ENCODE peak calls at places on chromosomes 12 and 14, in eight cellular contexts. L, S, J, B, N, Y, Q and G are unnamed samples.
A peak's percentile ranks its signal among the peaks of the same experiment; 100 is the strongest.

GRCh38 chr12:43306066-43306465 is 245.9 kb downstream of the ADAMTS20 start:
- DNase-seq in L (no peak), S (no peak), J (peak; percentile 42), B (no peak), N (no peak), Y (no peak), Q (no peak), G (peak; percentile 9)

GRCh38 chr14:39505812-39506211 is 73.6 kb upstream of the FBXO33 start:
- DNase-seq in L (no peak), S (no peak), J (no peak), B (no peak), N (no peak), Y (no peak), Q (no peak), G (no peak)

GRCh38 chr14:103133213-103134140 is 10.2 kb downstream of the TNFAIP2 start:
- DNase-seq in L (no peak), S (no peak), J (no peak), B (no peak), N (no peak), Y (no peak), Q (no peak), G (no peak)

GRCh38 chr12:95721320-95721719 is 69.2 kb downstream of the NTN4 start:
- DNase-seq in L (no peak), S (no peak), J (no peak), B (no peak), N (peak; percentile 47), Y (no peak), Q (no peak), G (peak; percentile 48)

GRCh38 chr12:104480012-104480411 is 23.3 kb downstream of the CHST11 start:
- DNase-seq in L (no peak), S (no peak), J (no peak), B (no peak), N (no peak), Y (no peak), Q (no peak), G (no peak)

GRCh38 chr14:32666310-32666709 is 272.4 kb upstream of the NPAS3 start:
- DNase-seq in L (no peak), S (no peak), J (no peak), B (no peak), N (no peak), Y (no peak), Q (no peak), G (no peak)

GRCh38 chr12:26878661-26879119 is 45.7 kb upstream of the ITPR2 start:
- DNase-seq in L (peak; percentile 57), S (no peak), J (peak; percentile 93), B (peak; percentile 94), N (no peak), Y (peak; percentile 49), Q (peak; percentile 26), G (peak; percentile 79)

GRCh38 chr12:100737168-100737567 is 57.4 kb upstream of the ANO4 start:
- DNase-seq in L (no peak), S (no peak), J (no peak), B (no peak), N (peak; percentile 86), Y (no peak), Q (no peak), G (no peak)

GRCh38 chr14:57833304-57833703 is 32.6 kb downstream of the SLC35F4 start:
- DNase-seq in L (no peak), S (no peak), J (no peak), B (peak; percentile 14), N (peak; percentile 79), Y (peak; percentile 59), Q (peak; percentile 72), G (peak; percentile 53)

GRCh38 chr12:966715-967114 is 17.2 kb upstream of the RAD52 start:
- DNase-seq in L (no peak), S (no peak), J (no peak), B (no peak), N (no peak), Y (no peak), Q (no peak), G (no peak)

GRCh38 chr12:113158439-113159203 is 9.1 kb downstream of the CFAP73 start:
- DNase-seq in L (no peak), S (no peak), J (no peak), B (no peak), N (no peak), Y (no peak), Q (no peak), G (no peak)

GRCh38 chr14:50058112-50058511 is 58.3 kb downstream of the VCPKMT start:
- DNase-seq in L (no peak), S (no peak), J (no peak), B (no peak), N (no peak), Y (no peak), Q (no peak), G (no peak)

GRCh38 chr14:50056457-50056856 is 59.9 kb downstream of the VCPKMT start:
- DNase-seq in L (no peak), S (no peak), J (no peak), B (no peak), N (peak; percentile 41), Y (peak; percentile 59), Q (no peak), G (no peak)

GRCh38 chr14:50055461-50056228 is 60.7 kb downstream of the VCPKMT start:
- DNase-seq in L (no peak), S (no peak), J (peak; percentile 46), B (no peak), N (no peak), Y (peak; percentile 79), Q (no peak), G (no peak)

GRCh38 chr14:50059773-50060629 is 56.4 kb downstream of the VCPKMT start:
- DNase-seq in L (no peak), S (no peak), J (no peak), B (no peak), N (peak; percentile 16), Y (no peak), Q (no peak), G (no peak)

DNA sequence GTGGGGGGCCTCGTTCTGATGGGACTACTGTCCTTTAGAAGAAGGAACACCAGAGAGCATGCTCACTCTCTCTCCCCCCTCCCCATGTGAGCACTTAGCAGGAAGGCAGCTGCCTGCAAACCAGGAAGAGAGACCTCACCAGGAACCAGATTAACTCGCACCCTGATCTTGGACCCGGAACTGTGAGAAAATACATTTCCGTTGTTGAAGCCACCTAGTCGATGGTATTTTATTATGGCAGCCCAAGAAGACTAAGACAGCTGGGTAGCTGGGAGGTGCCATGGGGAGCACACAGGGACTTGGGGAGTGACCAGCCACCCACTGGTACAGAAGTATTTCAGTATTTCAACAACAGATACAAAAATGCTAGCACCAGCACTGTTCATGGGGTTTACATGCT is 59.0 kb downstream of the VCPKMT start:
- DNase-seq in L (no peak), S (no peak), J (no peak), B (no peak), N (no peak), Y (no peak), Q (no peak), G (no peak)
- H3K27me3 ChIP-seq in L (no peaks in the 10 kb centered on the region), S (no peaks in the 10 kb centered on the region), J (no peaks in the 10 kb centered on the region), B (no peaks in the 10 kb centered on the region), N (no peaks in the 10 kb centered on the region), Y (no peaks in the 10 kb centered on the region), Q (no peaks in the 10 kb centered on the region), G (no peaks in the 10 kb centered on the region)

DNA sequence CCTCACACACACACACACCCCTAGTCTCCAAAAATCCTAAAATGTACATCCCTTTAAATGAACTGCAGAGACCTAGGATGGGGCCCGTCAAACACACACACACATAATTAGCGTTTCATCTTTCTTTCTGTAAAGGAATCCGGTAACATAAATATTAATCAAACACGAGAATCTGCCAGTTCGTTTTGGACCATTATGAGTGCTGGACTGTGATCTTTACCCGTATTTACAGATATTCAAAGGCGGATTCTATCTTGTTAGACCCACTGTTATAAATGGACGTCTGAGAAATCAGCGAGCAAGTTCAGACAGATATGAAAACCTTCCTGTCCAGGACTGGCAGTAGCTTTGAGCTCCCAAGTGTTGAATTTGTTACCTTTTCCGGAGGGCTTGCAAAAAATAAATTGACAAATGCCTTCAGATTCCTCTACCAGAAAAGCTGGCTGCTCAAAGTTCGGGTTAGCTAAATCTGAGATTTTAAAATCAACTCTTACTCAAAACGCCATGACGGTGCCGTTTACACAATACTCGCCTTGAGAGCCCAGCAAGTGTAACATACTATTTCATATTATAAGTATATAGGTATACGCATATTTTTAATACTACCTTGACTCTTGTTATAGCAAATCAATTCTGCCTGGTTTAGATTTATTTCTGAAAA is 27.6 kb downstream of the BCL11B start:
- DNase-seq in L (no peak), S (no peak), J (no peak), B (no peak), N (no peak), Y (no peak), Q (no peak), G (no peak)
- H3K27me3 ChIP-seq in L (no peaks in the 10 kb centered on the region), S (no peaks in the 10 kb centered on the region), J (peaks cover 21% of the 10 kb centered on the region), B (peaks cover 7% of the 10 kb centered on the region), N (no peaks in the 10 kb centered on the region), Y (no peaks in the 10 kb centered on the region), Q (no peaks in the 10 kb centered on the region), G (peaks cover 22% of the 10 kb centered on the region)

GRCh38 chr14:60652674-60653387 is 3.6 kb upstream of the SIX1 start:
- DNase-seq in L (no peak), S (no peak), J (no peak), B (no peak), N (no peak), Y (no peak), Q (no peak), G (peak; percentile 32)

GRCh38 chr14:60654303-60654925 is 5.1 kb upstream of the SIX1 start:
- DNase-seq in L (no peak), S (no peak), J (no peak), B (no peak), N (no peak), Y (no peak), Q (no peak), G (no peak)

GRCh38 chr14:60655114-60655897 is 6.0 kb upstream of the SIX1 start:
- DNase-seq in L (no peak), S (no peak), J (no peak), B (no peak), N (peak; percentile 63), Y (no peak), Q (no peak), G (no peak)

GRCh38 chr14:60653388-60653690 is 4.1 kb upstream of the SIX1 start:
- DNase-seq in L (no peak), S (no peak), J (no peak), B (no peak), N (peak; percentile 31), Y (no peak), Q (no peak), G (peak; percentile 14)

GRCh38 chr14:60653709-60654161 is 4.5 kb upstream of the SIX1 start:
- DNase-seq in L (no peak), S (no peak), J (no peak), B (no peak), N (peak; percentile 30), Y (no peak), Q (no peak), G (no peak)
- H3K27me3 ChIP-seq in L (peaks cover 32% of the 10 kb centered on the region), S (peaks cover 93% of the 10 kb centered on the region), J (peaks cover 74% of the 10 kb centered on the region), B (peaks cover 52% of the 10 kb centered on the region), N (peaks cover 60% of the 10 kb centered on the region), Y (no peaks in the 10 kb centered on the region), Q (no peaks in the 10 kb centered on the region), G (no peaks in the 10 kb centered on the region)

DNA sequence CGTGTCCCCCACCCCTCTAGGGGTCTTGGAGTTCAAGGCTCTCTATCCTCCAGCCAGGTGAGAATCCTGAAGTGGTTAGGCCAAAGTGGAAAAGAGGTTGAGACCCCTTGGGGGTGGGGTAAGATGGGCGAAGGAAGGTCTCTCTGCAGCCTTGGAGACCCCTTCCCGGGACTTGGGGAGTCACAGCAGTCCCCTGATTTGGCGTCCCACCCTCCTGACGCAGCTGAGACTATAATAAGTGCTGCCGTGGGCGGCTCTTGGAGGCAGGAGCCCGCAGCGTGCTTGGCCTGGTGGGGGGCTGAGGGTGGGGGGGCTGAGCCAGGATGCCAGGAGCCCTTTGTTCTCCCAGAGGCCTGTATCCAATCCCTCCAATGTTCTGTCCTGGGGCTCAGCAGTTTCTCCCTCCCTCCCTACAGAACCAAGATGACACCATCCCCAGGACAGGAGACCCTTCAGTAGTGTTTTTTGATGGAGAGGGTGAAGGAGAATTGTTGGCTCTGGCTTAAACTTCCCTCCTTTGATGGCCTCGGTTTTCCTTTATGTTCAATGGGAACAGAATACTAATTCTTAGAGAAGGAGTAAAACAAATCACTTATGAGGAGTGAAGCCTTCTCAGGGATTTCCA is 1.5 kb upstream of the AGAP2 start:
- DNase-seq in L (no peak), S (no peak), J (no peak), B (no peak), N (no peak), Y (no peak), Q (no peak), G (no peak)
- H3K27me3 ChIP-seq in L (no peaks in the 10 kb centered on the region), S (no peaks in the 10 kb centered on the region), J (peaks cover 59% of the 10 kb centered on the region), B (peaks cover 46% of the 10 kb centered on the region), N (peaks cover 47% of the 10 kb centered on the region), Y (no peaks in the 10 kb centered on the region), Q (peaks cover 7% of the 10 kb centered on the region), G (peaks cover 12% of the 10 kb centered on the region)